ENCODE peak calls at places on chromosomes 7 and 10, in seven cellular contexts. E is Peyer's patch, K is IMR-90, Y is transverse colon, Q is ovary, V is heart left ventricle, S is GM12878. H is an unnamed sample.

GRCh38 chr10:103616705-103617361 is 123.3 kb downstream of the NEURL1 start:
- DNase-seq in E (no peak), K (peak), Y (peak), Q (peak), V (peak), S (no peak), H (no peak)

GRCh38 chr10:102240467-102241036 is 760 bp downstream of the PITX3 start:
- DNase-seq in E (no peak), K (no peak), Y (no peak), Q (no peak), V (no peak), S (no peak), H (no peak)

GRCh38 chr7:2165239-2165609 is 67.5 kb downstream of the MAD1L1 start:
- DNase-seq in E (no peak), K (no peak), Y (no peak), Q (no peak), V (no peak), S (no peak), H (no peak)

GRCh38 chr10:88879754-88880286 is at the start of gene STAMBPL1:
- DNase-seq in E (no peak), K (no peak), Y (peak), Q (peak), V (no peak), S (peak), H (peak)

GRCh38 chr10:1672001-1672781 is 65.1 kb downstream of the ADARB2 start:
- DNase-seq in E (no peak), K (no peak), Y (no peak), Q (no peak), V (no peak), S (no peak), H (no peak)

GRCh38 chr10:61835909-61836232 is 65.6 kb upstream of the ARID5B start:
- DNase-seq in E (no peak), K (peak), Y (no peak), Q (no peak), V (no peak), S (no peak), H (no peak)

GRCh38 chr7:49775949-49776443 is 2.6 kb downstream of the VWC2 start:
- DNase-seq in E (no peak), K (no peak), Y (no peak), Q (no peak), V (no peak), S (no peak), H (no peak)

GRCh38 chr7:133674079-133674478 is 421.2 kb downstream of the EXOC4 start:
- DNase-seq in E (no peak), K (no peak), Y (no peak), Q (no peak), V (no peak), S (no peak), H (no peak)

GRCh38 chr10:16186564-16186963 is 250.2 kb upstream of the PTER start:
- DNase-seq in E (no peak), K (no peak), Y (no peak), Q (no peak), V (no peak), S (no peak), H (no peak)

GRCh38 chr7:44223362-44224114 is 22.8 kb downstream of the YKT6 start:
- DNase-seq in E (no peak), K (no peak), Y (no peak), Q (no peak), V (peak), S (no peak), H (no peak)

GRCh38 chr7:32093415-32094408 is 23.5 kb upstream of the PDE1C start:
- DNase-seq in E (no peak), K (peak), Y (no peak), Q (no peak), V (peak), S (no peak), H (peak)

GRCh38 chr7:14899065-14899464 is 3.5 kb downstream of the DGKB start:
- DNase-seq in E (no peak), K (no peak), Y (no peak), Q (no peak), V (no peak), S (no peak), H (no peak)

GRCh38 chr10:25818751-25819150 is 115.3 kb upstream of the MYO3A start:
- DNase-seq in E (no peak), K (no peak), Y (no peak), Q (no peak), V (no peak), S (no peak), H (no peak)

GRCh38 chr7:64494912-64495461 is 67.9 kb downstream of the ZNF680 start:
- DNase-seq in E (no peak), K (no peak), Y (no peak), Q (peak), V (no peak), S (no peak), H (no peak)

GRCh38 chr7:25169683-25170082 is 44.6 kb upstream of the CYCS start:
- DNase-seq in E (no peak), K (no peak), Y (no peak), Q (no peak), V (no peak), S (no peak), H (no peak)

GRCh38 chr7:234712-235553 is 42.6 kb downstream of the FAM20C start:
- DNase-seq in E (no peak), K (peak), Y (peak), Q (peak), V (peak), S (no peak), H (no peak)

GRCh38 chr10:96619803-96620773 is 33.3 kb upstream of the TM9SF3 start:
- DNase-seq in E (no peak), K (peak), Y (no peak), Q (no peak), V (no peak), S (no peak), H (no peak)

GRCh38 chr7:100983451-100984187 is 14.3 kb downstream of the MUC12 start:
- DNase-seq in E (peak), K (peak), Y (peak), Q (no peak), V (no peak), S (no peak), H (peak)

GRCh38 chr10:43700306-43700705 is 51.6 kb upstream of the ZNF32 start:
- DNase-seq in E (no peak), K (peak), Y (no peak), Q (no peak), V (no peak), S (no peak), H (no peak)

GRCh38 chr10:43701295-43701694 is 52.6 kb upstream of the ZNF32 start:
- DNase-seq in E (no peak), K (no peak), Y (no peak), Q (no peak), V (no peak), S (no peak), H (no peak)

GRCh38 chr10:43703286-43703685 is 54.6 kb upstream of the ZNF32 start:
- DNase-seq in E (no peak), K (no peak), Y (no peak), Q (no peak), V (no peak), S (no peak), H (no peak)

GRCh38 chr10:43702936-43703281 is 54.2 kb upstream of the ZNF32 start:
- DNase-seq in E (no peak), K (no peak), Y (no peak), Q (no peak), V (no peak), S (no peak), H (no peak)

DNA sequence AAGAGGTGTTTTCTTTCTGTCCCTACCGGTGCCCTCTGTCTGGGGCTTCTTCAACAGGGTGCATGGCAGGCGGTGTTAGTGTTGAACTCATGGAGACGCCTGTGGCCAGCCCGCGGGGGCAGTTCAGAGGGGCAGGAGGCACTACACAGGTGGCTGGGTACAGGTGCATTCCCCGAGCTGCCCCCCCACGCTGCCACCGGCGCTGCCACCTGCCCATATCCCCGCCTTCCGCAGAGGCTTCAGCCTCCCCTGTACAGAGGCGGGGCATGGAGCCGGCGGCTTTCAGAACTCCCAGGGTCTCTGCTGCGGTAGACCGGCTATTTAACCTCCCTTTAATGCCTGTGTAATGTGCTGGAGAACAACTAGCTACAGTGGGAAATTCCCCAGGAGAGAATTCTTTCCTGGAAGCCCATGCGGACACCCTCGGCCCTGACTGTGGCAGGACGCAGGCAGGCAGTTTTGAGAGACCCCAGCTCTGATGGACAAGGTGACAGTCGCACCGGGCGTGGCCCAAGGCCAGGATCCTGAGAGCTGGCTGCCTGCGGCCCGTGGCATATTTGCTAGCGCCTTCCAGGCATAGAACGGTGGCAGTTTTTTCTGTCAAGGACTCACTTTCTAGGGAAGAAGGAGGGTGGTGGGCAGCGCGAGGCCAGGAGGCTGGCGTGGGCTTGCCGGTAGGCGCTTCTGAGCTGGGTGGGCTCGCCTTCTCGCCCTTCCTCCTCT is 53.7 kb upstream of the ZNF32 start:
- DNase-seq in E (no peak), K (no peak), Y (no peak), Q (no peak), V (no peak), S (no peak), H (no peak)
- TF ChIP-seq POLR2A in E (no peak), K (no peak), Y (no peak), Q (no peak), V (no peak), S (no peak), H (no peak)

DNA sequence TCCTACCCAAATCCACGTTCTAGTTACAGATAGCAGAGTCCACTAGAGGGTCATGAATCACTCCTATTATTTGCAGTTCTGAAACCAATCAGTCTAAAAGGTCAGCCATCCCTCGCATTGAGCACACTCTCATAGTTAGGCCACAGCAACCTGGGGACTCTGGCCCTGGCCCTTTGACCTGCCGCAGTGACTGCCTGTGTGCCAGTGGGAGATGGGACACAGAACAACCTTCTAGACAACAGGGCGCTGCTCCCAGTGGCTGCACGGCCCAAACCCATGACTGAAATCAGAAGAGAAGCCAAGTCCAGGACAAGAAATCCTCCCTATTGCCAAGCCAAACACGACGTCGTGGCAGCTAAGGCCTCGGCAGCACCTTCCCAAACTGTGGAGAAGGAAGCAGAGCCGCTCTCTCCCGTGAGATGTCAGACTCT is 158.5 kb downstream of the HERPUD2 start:
- DNase-seq in E (no peak), K (no peak), Y (no peak), Q (no peak), V (no peak), S (no peak), H (no peak)
- TF ChIP-seq POLR2A in E (no peak), K (no peak), Y (no peak), Q (no peak), V (no peak), S (no peak), H (no peak)

GRCh38 chr10:119323085-119323670 is 115.8 kb downstream of the GRK5 start:
- DNase-seq in E (no peak), K (no peak), Y (no peak), Q (no peak), V (no peak), S (no peak), H (no peak)
- TF ChIP-seq POLR2A in E (no peak), K (no peak), Y (no peak), Q (no peak), V (no peak), S (no peak), H (no peak)

DNA sequence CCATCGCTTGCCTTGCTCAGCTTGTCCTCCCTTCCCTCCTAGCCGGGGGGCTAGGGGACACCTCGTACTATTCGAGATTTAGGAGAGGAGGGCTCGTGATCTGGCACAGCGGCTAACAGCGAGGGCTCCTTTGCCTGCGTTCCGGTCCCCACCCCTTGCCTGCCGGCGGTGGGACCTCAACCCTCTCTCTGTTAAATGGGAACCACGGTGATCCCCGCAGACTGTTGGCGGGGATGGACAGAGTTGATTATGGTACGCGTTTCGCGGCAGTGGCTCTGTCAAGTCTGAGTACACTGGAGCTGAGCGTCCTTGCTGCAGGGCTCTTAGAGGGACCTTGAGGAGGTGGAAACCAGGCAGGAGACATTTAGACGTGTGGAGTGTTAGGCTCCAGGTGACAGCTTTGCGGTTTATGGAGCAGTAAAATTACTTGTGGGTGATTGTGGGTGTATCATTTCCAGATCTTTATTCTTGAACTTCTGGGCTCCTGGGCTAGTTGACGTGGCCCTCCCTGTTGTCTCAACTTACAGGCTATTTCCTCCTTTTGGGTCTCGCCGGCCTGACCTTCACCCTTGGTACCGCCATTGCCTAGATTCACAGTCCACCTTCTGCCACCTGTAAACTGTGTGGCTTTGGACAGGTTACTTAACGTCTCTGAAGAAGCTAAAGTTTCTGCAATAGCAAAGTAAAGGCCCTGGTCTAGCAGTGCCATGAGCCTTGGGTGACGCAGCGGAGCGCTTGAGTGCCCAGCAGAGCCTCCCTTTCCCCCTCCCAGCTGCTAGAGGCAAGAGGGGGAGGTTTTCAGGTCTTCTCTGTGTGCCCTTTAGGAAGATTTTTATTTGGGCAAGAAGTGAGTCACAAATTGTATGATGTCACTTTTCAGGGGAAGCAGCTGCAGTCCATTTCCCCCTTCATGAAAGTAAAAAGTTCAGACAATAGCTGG is 730 bp downstream of the CASP7 start:
- DNase-seq in E (peak), K (peak), Y (peak), Q (peak), V (peak), S (peak), H (peak)
- TF ChIP-seq POLR2A in E (peak), K (no peak), Y (peak), Q (peak), V (no peak), S (no peak), H (no peak)

DNA sequence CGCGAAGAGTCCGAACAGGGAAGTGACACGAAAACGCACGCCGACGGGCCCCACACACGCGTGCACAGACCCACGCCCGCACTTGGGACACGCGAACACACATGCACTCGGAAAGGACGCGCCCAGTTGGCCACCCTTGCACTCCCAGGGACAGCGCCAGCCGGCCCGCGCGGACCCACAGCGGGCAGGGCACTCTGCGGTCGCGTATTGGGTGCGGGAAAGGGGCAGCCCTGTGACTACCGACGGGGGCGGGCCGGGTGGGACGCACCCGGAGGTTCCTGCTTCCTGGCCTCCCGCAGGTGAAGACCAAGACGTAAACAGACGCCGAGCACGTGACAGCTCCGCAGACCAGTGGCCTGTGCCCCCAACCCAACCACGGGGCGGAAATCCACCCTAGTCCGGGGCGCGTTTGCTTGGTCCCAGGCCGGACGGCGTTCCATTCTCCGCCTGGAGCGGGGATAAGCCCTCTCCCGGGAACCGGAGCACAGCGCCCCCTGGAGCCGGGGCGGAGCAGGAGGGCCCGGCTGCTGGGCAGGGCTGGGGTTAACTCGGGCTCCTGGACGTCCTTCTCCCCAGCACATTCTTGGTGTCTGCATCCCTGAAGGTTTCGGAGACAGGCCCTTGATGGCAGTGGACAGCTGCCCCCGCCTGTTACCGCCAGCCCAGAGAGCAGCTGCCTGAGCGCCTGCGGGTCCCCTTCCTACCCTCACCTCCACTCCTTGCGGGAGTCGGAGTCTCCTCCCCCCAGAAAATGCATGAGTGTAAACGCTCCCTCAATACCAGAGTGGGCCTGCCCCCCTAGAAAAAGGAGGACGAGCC is 2.0 kb upstream of the LZTS2 start:
- DNase-seq in E (peak), K (peak), Y (peak), Q (peak), V (peak), S (no peak), H (peak)
- TF ChIP-seq POLR2A in E (peak), K (no peak), Y (peak), Q (no peak), V (peak), S (peak), H (peak)

GRCh38 chr7:130901209-130901783 is 167.3 kb upstream of the KLF14 start:
- DNase-seq in E (peak), K (peak), Y (peak), Q (peak), V (peak), S (no peak), H (no peak)
- TF ChIP-seq POLR2A in E (no peak), K (peak), Y (peak), Q (no peak), V (no peak), S (peak), H (no peak)

GRCh38 chr7:140734096-140734495 is 37.6 kb downstream of the NDUFB2 start:
- DNase-seq in E (no peak), K (no peak), Y (no peak), Q (no peak), V (no peak), S (no peak), H (no peak)
- TF ChIP-seq POLR2A in E (no peak), K (no peak), Y (no peak), Q (no peak), V (no peak), S (no peak), H (no peak)

GRCh38 chr10:69180525-69181204 is 631 bp downstream of the SUPV3L1 start:
- DNase-seq in E (no peak), K (peak), Y (no peak), Q (peak), V (no peak), S (no peak), H (peak)

GRCh38 chr10:69182005-69182404 is 2.0 kb downstream of the SUPV3L1 start:
- DNase-seq in E (no peak), K (no peak), Y (no peak), Q (no peak), V (no peak), S (no peak), H (no peak)

GRCh38 chr10:69179089-69179742 is 818 bp upstream of the SUPV3L1 start:
- DNase-seq in E (no peak), K (no peak), Y (peak), Q (no peak), V (no peak), S (no peak), H (no peak)

GRCh38 chr10:69181433-69181832 is 1.4 kb downstream of the SUPV3L1 start:
- DNase-seq in E (no peak), K (no peak), Y (no peak), Q (no peak), V (no peak), S (no peak), H (no peak)

GRCh38 chr10:69179743-69180524 is at the start of gene SUPV3L1:
- DNase-seq in E (peak), K (peak), Y (peak), Q (peak), V (peak), S (peak), H (peak)
- TF ChIP-seq POLR2A in E (peak), K (peak), Y (peak), Q (peak), V (peak), S (peak), H (peak)

DNA sequence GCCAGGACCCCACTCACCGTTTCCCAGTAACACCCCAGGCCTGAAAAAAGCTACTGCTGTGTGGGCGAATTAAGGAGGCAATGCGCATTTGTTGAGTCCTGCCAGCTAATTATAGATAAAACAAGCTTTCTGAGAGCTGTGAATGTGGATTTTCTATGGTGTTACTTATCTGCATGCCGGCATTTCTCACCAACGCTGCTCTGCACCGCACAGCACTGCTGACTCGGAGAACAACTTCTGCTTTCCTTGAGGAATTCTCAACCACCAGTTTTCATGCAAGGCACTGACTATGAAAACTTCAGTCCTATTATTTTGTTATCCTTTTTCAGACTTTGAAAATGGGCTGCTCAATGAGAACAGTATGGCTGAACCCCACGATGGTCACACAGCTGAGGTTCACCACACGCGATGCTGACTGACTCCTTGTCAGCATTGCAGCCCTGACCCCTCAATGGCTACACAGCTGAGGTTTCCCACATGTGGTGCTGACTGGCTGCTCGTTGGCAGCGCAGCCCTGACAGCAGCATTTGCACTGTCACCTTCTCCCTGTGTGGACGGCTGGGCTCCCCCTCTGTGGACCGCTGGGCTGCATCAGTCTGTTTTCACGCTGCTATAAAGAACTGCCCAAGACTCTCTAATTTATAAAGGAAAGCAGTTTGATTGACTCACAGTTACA is 190.6 kb downstream of the DIP2C start:
- DNase-seq in E (peak), K (no peak), Y (no peak), Q (no peak), V (peak), S (no peak), H (no peak)
- TF ChIP-seq POLR2A in E (no peak), K (no peak), Y (no peak), Q (no peak), V (no peak), S (no peak), H (no peak)

GRCh38 chr10:111039522-111039921 is 37.3 kb upstream of the ADRA2A start:
- DNase-seq in E (no peak), K (no peak), Y (no peak), Q (no peak), V (no peak), S (no peak), H (no peak)

GRCh38 chr10:111035542-111035941 is 41.3 kb upstream of the ADRA2A start:
- DNase-seq in E (no peak), K (peak), Y (no peak), Q (no peak), V (no peak), S (no peak), H (no peak)

GRCh38 chr10:111034598-111035310 is 42.1 kb upstream of the ADRA2A start:
- DNase-seq in E (no peak), K (peak), Y (no peak), Q (no peak), V (no peak), S (no peak), H (no peak)

GRCh38 chr10:111037868-111038267 is 39.0 kb upstream of the ADRA2A start:
- DNase-seq in E (no peak), K (no peak), Y (no peak), Q (no peak), V (no peak), S (no peak), H (no peak)
- TF ChIP-seq POLR2A in E (no peak), K (no peak), Y (no peak), Q (no peak), V (no peak), S (no peak), H (no peak)

H was measured in H54.